ENCODE peak calls at places on chromosomes 5 and 9, in five cellular contexts. One of them, this sample, is unnamed.

GRCh38 chr5:146599261-146599660 is 83.3 kb upstream of the GPR151 start:
- DNase-seq in fibroblast of lung: no peak
- DNase-seq in epithelial cell of esophagus: no peak
- DNase-seq in A673: no peak
- DNase-seq in colonic mucosa: no peak
- DNase-seq in this sample: no peak

GRCh38 chr5:88847410-88847809 is 35.6 kb downstream of the MEF2C start:
- DNase-seq in colonic mucosa: no peak
- DNase-seq in epithelial cell of esophagus: no peak
- DNase-seq in fibroblast of lung: no peak
- DNase-seq in A673: no peak
- DNase-seq in this sample: no peak

GRCh38 chr5:169954786-169955185 is 25.5 kb downstream of the INSYN2B start:
- DNase-seq in epithelial cell of esophagus: no peak
- DNase-seq in colonic mucosa: no peak
- DNase-seq in fibroblast of lung: no peak
- DNase-seq in A673: no peak
- DNase-seq in this sample: no peak

GRCh38 chr5:51494821-51495220 is 111.6 kb downstream of the ISL1 start:
- DNase-seq in A673: no peak
- DNase-seq in colonic mucosa: no peak
- DNase-seq in epithelial cell of esophagus: no peak
- DNase-seq in fibroblast of lung: no peak
- DNase-seq in this sample: no peak

GRCh38 chr9:31799953-31800609 is 584.4 kb upstream of the ACO1 start:
- DNase-seq in colonic mucosa: no peak
- DNase-seq in A673: peak
- DNase-seq in epithelial cell of esophagus: peak
- DNase-seq in fibroblast of lung: peak
- DNase-seq in this sample: peak

GRCh38 chr5:11955386-11955785 is 51.1 kb upstream of the CTNND2 start:
- DNase-seq in epithelial cell of esophagus: peak
- DNase-seq in A673: no peak
- DNase-seq in colonic mucosa: no peak
- DNase-seq in fibroblast of lung: peak
- DNase-seq in this sample: no peak

GRCh38 chr5:84228266-84228665 is 156.4 kb downstream of the EDIL3 start:
- DNase-seq in epithelial cell of esophagus: no peak
- DNase-seq in fibroblast of lung: no peak
- DNase-seq in colonic mucosa: no peak
- DNase-seq in A673: no peak
- DNase-seq in this sample: no peak

GRCh38 chr9:3828495-3828894 is 302.7 kb upstream of the RFX3 start:
- DNase-seq in epithelial cell of esophagus: peak
- DNase-seq in fibroblast of lung: peak
- DNase-seq in A673: no peak
- DNase-seq in colonic mucosa: no peak
- DNase-seq in this sample: peak

GRCh38 chr9:69255591-69255990 is 69.4 kb upstream of the ENTREP1 start:
- DNase-seq in A673: no peak
- DNase-seq in fibroblast of lung: no peak
- DNase-seq in colonic mucosa: no peak
- DNase-seq in epithelial cell of esophagus: no peak
- DNase-seq in this sample: no peak

GRCh38 chr5:77777281-77777892 is 1.2 kb upstream of the TBCA start:
- DNase-seq in A673: no peak
- DNase-seq in fibroblast of lung: peak
- DNase-seq in colonic mucosa: no peak
- DNase-seq in epithelial cell of esophagus: peak
- DNase-seq in this sample: no peak

GRCh38 chr9:124251605-124252366 is 6.0 kb upstream of the NEK6 start:
- DNase-seq in A673: peak
- DNase-seq in fibroblast of lung: peak
- DNase-seq in epithelial cell of esophagus: peak
- DNase-seq in colonic mucosa: no peak
- DNase-seq in this sample: peak

GRCh38 chr9:32430720-32431119 is 46.3 kb downstream of the ACO1 start:
- DNase-seq in epithelial cell of esophagus: peak
- DNase-seq in A673: no peak
- DNase-seq in colonic mucosa: no peak
- DNase-seq in fibroblast of lung: peak
- DNase-seq in this sample: peak

GRCh38 chr5:150609843-150610584 is 30.4 kb upstream of the SYNPO start:
- DNase-seq in A673: no peak
- DNase-seq in colonic mucosa: peak
- DNase-seq in epithelial cell of esophagus: no peak
- DNase-seq in fibroblast of lung: no peak
- DNase-seq in this sample: no peak

GRCh38 chr5:28468121-28468520 is 1429.7 kb upstream of the CDH9 start:
- DNase-seq in epithelial cell of esophagus: no peak
- DNase-seq in fibroblast of lung: no peak
- DNase-seq in colonic mucosa: no peak
- DNase-seq in A673: no peak
- DNase-seq in this sample: no peak

GRCh38 chr9:8816361-8816760 is 1016.8 kb upstream of the DMAC1 start:
- DNase-seq in epithelial cell of esophagus: no peak
- DNase-seq in A673: no peak
- DNase-seq in colonic mucosa: no peak
- DNase-seq in fibroblast of lung: no peak
- DNase-seq in this sample: no peak

GRCh38 chr5:149080294-149080693 is 17.4 kb upstream of the SH3TC2 start:
- DNase-seq in colonic mucosa: no peak
- DNase-seq in A673: no peak
- DNase-seq in epithelial cell of esophagus: no peak
- DNase-seq in fibroblast of lung: no peak
- DNase-seq in this sample: no peak

GRCh38 chr9:112094240-112094639 is 80.9 kb downstream of the SUSD1 start:
- DNase-seq in A673: no peak
- DNase-seq in epithelial cell of esophagus: no peak
- DNase-seq in colonic mucosa: peak
- DNase-seq in fibroblast of lung: no peak
- DNase-seq in this sample: no peak

GRCh38 chr9:2022560-2022959 is 7.4 kb downstream of the SMARCA2 start:
- DNase-seq in fibroblast of lung: no peak
- DNase-seq in epithelial cell of esophagus: no peak
- DNase-seq in A673: no peak
- DNase-seq in colonic mucosa: no peak
- DNase-seq in this sample: peak

GRCh38 chr9:87113892-87114291 is 166.6 kb upstream of the GAS1 start:
- DNase-seq in epithelial cell of esophagus: no peak
- DNase-seq in fibroblast of lung: no peak
- DNase-seq in colonic mucosa: no peak
- DNase-seq in A673: no peak
- DNase-seq in this sample: no peak

GRCh38 chr5:5181650-5182324 is 41.7 kb downstream of the ADAMTS16 start:
- DNase-seq in epithelial cell of esophagus: no peak
- DNase-seq in A673: no peak
- DNase-seq in colonic mucosa: no peak
- DNase-seq in fibroblast of lung: no peak
- DNase-seq in this sample: no peak

GRCh38 chr5:53249529-53249928 is 140.0 kb upstream of the MOCS2 start:
- DNase-seq in epithelial cell of esophagus: peak
- DNase-seq in colonic mucosa: no peak
- DNase-seq in A673: no peak
- DNase-seq in fibroblast of lung: peak
- DNase-seq in this sample: peak

GRCh38 chr5:170355601-170356098 is 33.5 kb downstream of the KCNMB1 start:
- DNase-seq in colonic mucosa: no peak
- DNase-seq in fibroblast of lung: no peak
- DNase-seq in A673: no peak
- DNase-seq in epithelial cell of esophagus: no peak
- DNase-seq in this sample: no peak

GRCh38 chr9:83623634-83623991 is 670 bp downstream of the IDNK start:
- DNase-seq in fibroblast of lung: no peak
- DNase-seq in epithelial cell of esophagus: no peak
- DNase-seq in colonic mucosa: peak
- DNase-seq in A673: no peak
- DNase-seq in this sample: peak

DNA sequence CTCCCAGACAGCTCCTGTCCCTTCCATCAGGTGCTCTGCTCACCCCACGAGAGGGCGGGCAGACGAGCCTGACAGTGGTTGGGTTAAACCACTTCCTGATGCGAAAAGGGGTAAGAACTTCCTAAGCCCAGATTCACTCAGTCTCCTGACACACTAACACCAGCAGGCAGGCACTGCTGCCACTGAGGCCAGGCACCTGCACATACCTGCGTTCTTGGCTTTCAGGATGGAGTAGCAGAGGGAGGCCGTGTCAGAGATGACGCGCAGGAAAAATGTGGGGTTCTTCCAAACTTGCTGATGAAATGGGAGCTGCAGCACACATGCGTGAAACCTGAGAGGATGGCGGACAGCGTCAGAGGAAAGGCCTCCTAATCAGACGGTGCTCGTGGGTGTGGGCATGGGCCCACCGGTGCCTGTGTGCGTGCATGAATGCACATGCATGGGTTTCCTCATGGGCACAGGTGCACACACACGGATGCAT is 29.9 kb downstream of the SLC6A18 start:
- DNase-seq in colonic mucosa: no peak
- DNase-seq in A673: no peak
- DNase-seq in epithelial cell of esophagus: no peak
- DNase-seq in fibroblast of lung: no peak
- DNase-seq in this sample: no peak
- H3K4me3 ChIP-seq in colonic mucosa: no peak
- H3K4me3 ChIP-seq in A673: no peak
- H3K4me3 ChIP-seq in epithelial cell of esophagus: no peak
- H3K4me3 ChIP-seq in fibroblast of lung: no peak
- H3K4me3 ChIP-seq in this sample: no peak

GRCh38 chr9:72858089-72858912 is 94.6 kb downstream of the ALDH1A1 start:
- DNase-seq in fibroblast of lung: peak
- DNase-seq in colonic mucosa: no peak
- DNase-seq in A673: peak
- DNase-seq in epithelial cell of esophagus: no peak
- DNase-seq in this sample: peak
- TF ChIP-seq CTCF in fibroblast of lung: no peak
- TF ChIP-seq CTCF in colonic mucosa: no peak
- TF ChIP-seq CTCF in A673: no peak
- TF ChIP-seq CTCF in epithelial cell of esophagus: no peak
- TF ChIP-seq CTCF in this sample: no peak

GRCh38 chr5:163509288-163510040 is 4.0 kb downstream of the MAT2B start:
- DNase-seq in colonic mucosa: peak
- DNase-seq in epithelial cell of esophagus: peak
- DNase-seq in A673: peak
- DNase-seq in fibroblast of lung: peak
- DNase-seq in this sample: peak
- H3K4me3 ChIP-seq in colonic mucosa: peak
- H3K4me3 ChIP-seq in epithelial cell of esophagus: peak
- H3K4me3 ChIP-seq in A673: peak
- H3K4me3 ChIP-seq in fibroblast of lung: peak
- H3K4me3 ChIP-seq in this sample: peak

GRCh38 chr9:136626740-136627642 is 35.7 kb upstream of the EGFL7 start:
- DNase-seq in epithelial cell of esophagus: peak
- DNase-seq in fibroblast of lung: no peak
- DNase-seq in A673: no peak
- DNase-seq in colonic mucosa: peak
- DNase-seq in this sample: peak
- TF ChIP-seq CTCF in epithelial cell of esophagus: peak
- TF ChIP-seq CTCF in fibroblast of lung: no peak
- TF ChIP-seq CTCF in A673: peak
- TF ChIP-seq CTCF in colonic mucosa: peak
- TF ChIP-seq CTCF in this sample: no peak

GRCh38 chr9:114805670-114806551 is at the start of gene TNFSF15:
- DNase-seq in epithelial cell of esophagus: peak
- DNase-seq in colonic mucosa: peak
- DNase-seq in A673: no peak
- DNase-seq in fibroblast of lung: peak
- DNase-seq in this sample: peak
- H3K4me3 ChIP-seq in epithelial cell of esophagus: no peak
- H3K4me3 ChIP-seq in colonic mucosa: peak
- H3K4me3 ChIP-seq in A673: no peak
- H3K4me3 ChIP-seq in fibroblast of lung: peak
- H3K4me3 ChIP-seq in this sample: peak

GRCh38 chr5:179986328-179986727 is 78.6 kb upstream of the TBC1D9B start:
- DNase-seq in fibroblast of lung: no peak
- DNase-seq in A673: no peak
- DNase-seq in epithelial cell of esophagus: peak
- DNase-seq in colonic mucosa: no peak
- DNase-seq in this sample: peak
- TF ChIP-seq CTCF in fibroblast of lung: no peak
- TF ChIP-seq CTCF in A673: no peak
- TF ChIP-seq CTCF in epithelial cell of esophagus: no peak
- TF ChIP-seq CTCF in colonic mucosa: no peak
- TF ChIP-seq CTCF in this sample: no peak

This sample was measured in fibroblast of villous mesenchyme.